ENCODE peak calls at places on chromosomes 12 and 14, in ten cellular contexts. M, S, G, D, N, P, V, L, X and O are unnamed samples.

GRCh38 chr12:43288666-43289065 is 263.3 kb downstream of the ADAMTS20 start:
- DNase-seq in M (no peak), S (no peak), G (no peak), D (no peak), N (no peak), P (no peak), V (no peak), L (no peak), X (no peak), O (no peak)

GRCh38 chr12:4121506-4122020 is 152.0 kb upstream of the CCND2 start:
- DNase-seq in M (no peak), S (no peak), G (no peak), D (no peak), N (no peak), P (no peak), V (no peak), L (no peak), X (peak), O (no peak)

GRCh38 chr14:70808402-70809237 is 693 bp downstream of the MAP3K9 start:
- DNase-seq in M (peak), S (peak), G (no peak), D (no peak), N (peak), P (peak), V (peak), L (peak), X (peak), O (peak)

GRCh38 chr14:69648480-69649414 is 37.4 kb downstream of the SUSD6 start:
- DNase-seq in M (no peak), S (peak), G (peak), D (no peak), N (no peak), P (peak), V (no peak), L (peak), X (no peak), O (peak)

GRCh38 chr12:10392394-10392930 is 2.6 kb upstream of the KLRK1 start:
- DNase-seq in M (no peak), S (peak), G (peak), D (no peak), N (no peak), P (peak), V (peak), L (peak), X (no peak), O (peak)

GRCh38 chr12:51632598-51632997 is 41.6 kb downstream of the SCN8A start:
- DNase-seq in M (no peak), S (no peak), G (no peak), D (no peak), N (no peak), P (no peak), V (no peak), L (no peak), X (no peak), O (no peak)

GRCh38 chr12:753401-754237 is 1.2 kb downstream of the WNK1 start:
- DNase-seq in M (peak), S (peak), G (no peak), D (no peak), N (no peak), P (no peak), V (peak), L (no peak), X (peak), O (peak)

GRCh38 chr12:24285413-24285812 is 335.9 kb upstream of the SOX5 start:
- DNase-seq in M (no peak), S (no peak), G (no peak), D (no peak), N (no peak), P (no peak), V (no peak), L (no peak), X (no peak), O (no peak)

GRCh38 chr12:111482464-111482863 is 76.7 kb downstream of the SH2B3 start:
- DNase-seq in M (no peak), S (no peak), G (no peak), D (no peak), N (no peak), P (no peak), V (no peak), L (no peak), X (no peak), O (no peak)

GRCh38 chr14:65170768-65171251 is 68.5 kb upstream of the MAX start:
- DNase-seq in M (peak), S (peak), G (no peak), D (no peak), N (peak), P (peak), V (peak), L (peak), X (peak), O (no peak)

GRCh38 chr12:53956914-53957536 is 2.3 kb downstream of the HOXC12 start:
- DNase-seq in M (no peak), S (no peak), G (no peak), D (no peak), N (no peak), P (no peak), V (no peak), L (no peak), X (no peak), O (no peak)

GRCh38 chr14:95045255-95045701 is 112.1 kb downstream of the DICER1 start:
- DNase-seq in M (no peak), S (no peak), G (no peak), D (no peak), N (no peak), P (no peak), V (no peak), L (no peak), X (no peak), O (no peak)

GRCh38 chr14:34212172-34212571 is 249.9 kb downstream of the SPTSSA start:
- DNase-seq in M (no peak), S (no peak), G (no peak), D (no peak), N (no peak), P (no peak), V (no peak), L (no peak), X (no peak), O (no peak)

GRCh38 chr12:48770756-48771155 is 18.1 kb downstream of the ADCY6 start:
- DNase-seq in M (no peak), S (no peak), G (no peak), D (no peak), N (no peak), P (no peak), V (no peak), L (no peak), X (no peak), O (no peak)

GRCh38 chr14:76007852-76008251 is 22.3 kb downstream of the IFT43 start:
- DNase-seq in M (no peak), S (peak), G (no peak), D (no peak), N (no peak), P (no peak), V (no peak), L (no peak), X (no peak), O (no peak)

GRCh38 chr12:15979096-15980091 is 68.3 kb downstream of the DERA start:
- DNase-seq in M (no peak), S (peak), G (peak), D (no peak), N (no peak), P (peak), V (peak), L (peak), X (no peak), O (peak)

GRCh38 chr14:97777622-97778021 is 980.4 kb downstream of the VRK1 start:
- DNase-seq in M (no peak), S (no peak), G (no peak), D (no peak), N (no peak), P (no peak), V (no peak), L (no peak), X (peak), O (no peak)

GRCh38 chr12:77352941-77353340 is 287.6 kb upstream of the E2F7 start:
- DNase-seq in M (no peak), S (no peak), G (no peak), D (no peak), N (no peak), P (no peak), V (no peak), L (no peak), X (no peak), O (no peak)

GRCh38 chr12:109679716-109680520 is 33.7 kb upstream of the FAM222A start:
- DNase-seq in M (no peak), S (no peak), G (no peak), D (no peak), N (peak), P (no peak), V (no peak), L (no peak), X (no peak), O (no peak)

GRCh38 chr12:117343296-117343695 is 18.1 kb downstream of the NOS1 start:
- DNase-seq in M (no peak), S (no peak), G (no peak), D (no peak), N (no peak), P (no peak), V (no peak), L (no peak), X (no peak), O (peak)

GRCh38 chr12:102631274-102631673 is 150.9 kb upstream of the IGF1 start:
- DNase-seq in M (no peak), S (peak), G (peak), D (no peak), N (no peak), P (no peak), V (no peak), L (peak), X (no peak), O (peak)

GRCh38 chr14:32939254-32940065 is 781 bp downstream of the NPAS3 start:
- DNase-seq in M (peak), S (peak), G (peak), D (no peak), N (peak), P (peak), V (peak), L (no peak), X (peak), O (peak)

GRCh38 chr14:104735830-104736642 is 12.0 kb downstream of the ADSS1 start:
- DNase-seq in M (no peak), S (peak), G (peak), D (no peak), N (no peak), P (peak), V (no peak), L (no peak), X (no peak), O (peak)

GRCh38 chr12:27025116-27025515 is 2.8 kb downstream of the MED21 start:
- DNase-seq in M (no peak), S (peak), G (no peak), D (no peak), N (no peak), P (no peak), V (no peak), L (no peak), X (no peak), O (no peak)

GRCh38 chr12:57840701-57841100 is 5.8 kb downstream of the CTDSP2 start:
- DNase-seq in M (no peak), S (no peak), G (no peak), D (no peak), N (peak), P (no peak), V (no peak), L (no peak), X (no peak), O (peak)

GRCh38 chr12:93673084-93673483 is 4.1 kb upstream of the CRADD start:
- DNase-seq in M (no peak), S (no peak), G (no peak), D (no peak), N (no peak), P (no peak), V (no peak), L (no peak), X (no peak), O (no peak)

GRCh38 chr12:51687142-51687935 is 96.3 kb downstream of the SCN8A start:
- DNase-seq in M (no peak), S (peak), G (peak), D (no peak), N (no peak), P (no peak), V (no peak), L (no peak), X (no peak), O (peak)

GRCh38 chr12:2248901-2249381 is 196.2 kb downstream of the CACNA1C start:
- DNase-seq in M (no peak), S (peak), G (no peak), D (no peak), N (peak), P (peak), V (peak), L (no peak), X (no peak), O (peak)

GRCh38 chr14:86961106-86961716 is 1031.8 kb downstream of the GALC start:
- DNase-seq in M (peak), S (peak), G (no peak), D (no peak), N (no peak), P (peak), V (no peak), L (no peak), X (no peak), O (peak)

GRCh38 chr12:10364839-10365681 is 24.8 kb downstream of the KLRK1 start:
- DNase-seq in M (peak), S (peak), G (peak), D (no peak), N (peak), P (peak), V (peak), L (peak), X (peak), O (peak)

GRCh38 chr12:50483488-50483887 is 21.3 kb upstream of the DIP2B start:
- DNase-seq in M (no peak), S (no peak), G (no peak), D (no peak), N (no peak), P (no peak), V (no peak), L (no peak), X (no peak), O (no peak)

GRCh38 chr12:120292411-120292660 is 633 bp upstream of the RNU4-2 start:
- DNase-seq in M (no peak), S (no peak), G (no peak), D (no peak), N (no peak), P (no peak), V (no peak), L (no peak), X (no peak), O (no peak)

GRCh38 chr14:105760691-105761344 is 234.4 kb downstream of the TMEM121 start:
- DNase-seq in M (no peak), S (no peak), G (no peak), D (no peak), N (no peak), P (no peak), V (no peak), L (no peak), X (peak), O (no peak)

GRCh38 chr12:74412607-74413230 is 124.9 kb upstream of the ATXN7L3B start:
- DNase-seq in M (peak), S (peak), G (no peak), D (no peak), N (peak), P (peak), V (no peak), L (no peak), X (no peak), O (peak)